ENCODE peak calls at places on chromosomes 5 and 9, in six cellular contexts. H, C, V, B, E and L are unnamed samples.

GRCh38 chr9:89781838-89782237 is 177.0 kb downstream of the GADD45G start:
- DNase-seq in H (no peak), C (no peak), B (peak; percentile 26), V (no peak), E (peak; percentile 65), L (no peak)

GRCh38 chr5:27172708-27173107 is 134.3 kb upstream of the CDH9 start:
- DNase-seq in V (no peak), E (no peak), C (no peak), H (no peak), B (no peak), L (no peak)

GRCh38 chr5:134427540-134428041 is 15.9 kb upstream of the CDKN2AIPNL start:
- DNase-seq in V (no peak), B (no peak), H (no peak), C (no peak), E (no peak), L (no peak)

GRCh38 chr5:96322865-96323264 is 110.2 kb downstream of the PCSK1 start:
- DNase-seq in H (no peak), C (no peak), E (no peak), V (no peak), B (no peak), L (no peak)

GRCh38 chr5:137234973-137235943 is 263.9 kb downstream of the SPOCK1 start:
- DNase-seq in C (no peak), B (no peak), H (no peak), V (no peak), E (no peak), L (no peak)

GRCh38 chr9:78674874-78675273 is 377.9 kb downstream of the PSAT1 start:
- DNase-seq in C (no peak), V (no peak), E (no peak), H (no peak), B (no peak), L (no peak)

GRCh38 chr9:85978496-85978895 is 37.5 kb downstream of the NAA35 start:
- DNase-seq in V (no peak), B (peak; percentile 6), E (no peak), C (no peak), H (no peak), L (no peak)

GRCh38 chr9:89234636-89235035 is 56.0 kb upstream of the SHC3 start:
- DNase-seq in V (no peak), B (peak; percentile 22), H (peak; percentile 39), C (peak; percentile 46), E (peak; percentile 67), L (no peak)

GRCh38 chr9:103068666-103069207 is 73.6 kb downstream of the CYLC2 start:
- DNase-seq in V (no peak), B (no peak), C (no peak), E (peak; percentile 1), H (no peak), L (no peak)

GRCh38 chr9:26802921-26803320 is 89.7 kb downstream of the CAAP1 start:
- DNase-seq in B (no peak), H (no peak), C (no peak), V (no peak), E (no peak), L (no peak)
- TF ChIP-seq CTCF in B (no peak), H (no peak), C (no peak), V (no peak), E (no peak), L (no peak)

GRCh38 chr5:138632900-138633489 is 57.8 kb upstream of the HSPA9 start:
- DNase-seq in V (no peak), C (peak; percentile 91), B (peak; percentile 90), E (peak; percentile 68), H (peak; percentile 96), L (no peak)
- TF ChIP-seq CTCF in V (peak; percentile 26), C (peak; percentile 31), B (peak; percentile 53), E (peak; percentile 50), H (peak; percentile 52), L (no peak)

GRCh38 chr9:124855944-124856773 is 2.9 kb downstream of the WDR38 start:
- DNase-seq in C (peak; percentile 66), H (peak; percentile 67), E (peak; percentile 75), B (peak; percentile 31), V (no peak), L (no peak)
- TF ChIP-seq CTCF in C (peak; percentile 31), H (peak; percentile 40), E (peak; percentile 59), B (peak; percentile 35), V (no peak), L (peak; percentile 60)

GRCh38 chr9:134373269-134373668 is 47.0 kb downstream of the RXRA start:
- DNase-seq in V (no peak), H (no peak), E (peak; percentile 91), C (no peak), B (no peak), L (no peak)
- TF ChIP-seq CTCF in V (no peak), H (no peak), E (peak; percentile 20), C (no peak), B (no peak), L (no peak)

GRCh38 chr9:32069169-32069813 is 315.2 kb upstream of the ACO1 start:
- DNase-seq in B (no peak), H (no peak), E (peak; percentile 46), V (no peak), C (no peak), L (no peak)
- TF ChIP-seq CTCF in B (no peak), H (peak; percentile 25), E (peak; percentile 58), V (no peak), C (no peak), L (no peak)

DNA sequence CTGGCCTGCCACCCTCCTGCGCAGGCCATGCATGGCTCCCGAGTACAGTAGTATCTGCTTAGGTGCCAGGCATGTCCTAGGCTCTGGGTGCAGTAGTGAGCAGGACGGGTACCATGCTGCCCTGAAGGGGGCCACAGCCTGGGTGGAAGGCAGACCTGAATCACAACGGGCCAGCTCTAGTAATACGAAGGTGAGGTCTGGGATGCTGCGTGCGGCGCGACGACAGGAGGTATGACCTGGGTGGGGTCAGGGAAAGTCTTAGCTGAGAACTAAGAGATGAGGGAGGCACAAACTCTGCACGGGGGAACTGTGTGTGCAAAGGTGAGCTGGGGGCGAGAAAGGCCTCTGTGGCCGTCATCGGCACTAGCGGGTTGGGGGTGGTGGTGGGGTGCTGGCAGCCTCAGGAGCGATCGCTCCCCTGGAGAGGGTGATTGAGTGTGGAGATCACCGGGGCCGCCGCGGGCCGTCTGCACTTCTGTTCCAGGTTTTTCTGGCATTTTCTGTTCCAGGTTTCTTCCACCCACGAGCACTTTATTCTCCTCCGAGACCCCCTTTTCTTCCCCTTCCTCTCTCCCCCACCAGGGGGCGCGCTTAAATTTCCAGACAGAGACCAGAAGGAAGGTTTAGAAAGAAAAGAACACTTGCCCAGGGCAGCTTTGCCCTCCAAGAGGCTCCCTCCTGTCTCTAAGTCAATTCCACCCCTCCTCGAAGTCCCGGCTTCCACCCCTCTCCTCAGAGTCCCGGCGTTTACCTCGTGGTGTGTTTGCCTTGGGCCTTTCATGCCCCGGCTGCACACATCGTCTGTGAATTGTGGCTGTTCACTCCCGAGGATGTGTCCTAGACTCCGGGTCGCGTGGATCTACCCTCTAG is 15.1 kb downstream of the PDLIM4 start:
- DNase-seq in H (peak; percentile 58), E (peak; percentile 74), B (peak; percentile 48), C (peak; percentile 74), V (peak; percentile 75), L (no peak)
- TF ChIP-seq CTCF in H (peak; percentile 85), E (peak; percentile 89), B (peak; percentile 77), C (peak; percentile 75), V (peak; percentile 64), L (peak; percentile 65)